ENCODE peak calls at places on chromosomes 1 and 21, in six cellular contexts. One of them, this sample, is unnamed.

GRCh38 chr1:116751149-116751548 is 3.1 kb upstream of the CD2 start:
- DNase-seq in GM12878: no peak
- DNase-seq in IMR-90: no peak
- DNase-seq in HepG2: no peak
- DNase-seq in A549: no peak
- DNase-seq in K562: no peak
- DNase-seq in this sample: no peak

GRCh38 chr1:170776777-170777176 is 112.8 kb downstream of the PRRX1 start:
- DNase-seq in HepG2: no peak
- DNase-seq in A549: no peak
- DNase-seq in K562: no peak
- DNase-seq in IMR-90: no peak
- DNase-seq in GM12878: no peak
- DNase-seq in this sample: no peak

GRCh38 chr21:32520885-32521735 is 64.2 kb downstream of the TCP10L start:
- DNase-seq in K562: no peak
- DNase-seq in IMR-90: peak; percentile 97
- DNase-seq in A549: peak; percentile 28
- DNase-seq in HepG2: no peak
- DNase-seq in GM12878: no peak
- DNase-seq in this sample: peak; percentile 62

GRCh38 chr1:44775078-44775929 is at the start of gene RPS8:
- DNase-seq in A549: peak; percentile 93
- DNase-seq in K562: peak; percentile 88
- DNase-seq in HepG2: peak; percentile 91
- DNase-seq in GM12878: peak; percentile 74
- DNase-seq in IMR-90: peak; percentile 93
- DNase-seq in this sample: peak; percentile 90

GRCh38 chr1:84370831-84371394 is 27.4 kb upstream of the DNASE2B start:
- DNase-seq in K562: no peak
- DNase-seq in A549: peak; percentile 4
- DNase-seq in IMR-90: peak; percentile 88
- DNase-seq in HepG2: no peak
- DNase-seq in GM12878: no peak
- DNase-seq in this sample: no peak

GRCh38 chr1:225664762-225665161 is 11.8 kb upstream of the ENAH start:
- DNase-seq in HepG2: no peak
- DNase-seq in IMR-90: no peak
- DNase-seq in A549: no peak
- DNase-seq in K562: no peak
- DNase-seq in GM12878: no peak
- DNase-seq in this sample: no peak

GRCh38 chr1:1976031-1976430 is 27.6 kb downstream of the CFAP74 start:
- DNase-seq in GM12878: no peak
- DNase-seq in IMR-90: no peak
- DNase-seq in K562: no peak
- DNase-seq in A549: no peak
- DNase-seq in HepG2: no peak
- DNase-seq in this sample: no peak

GRCh38 chr21:31255846-31256395 is 88.1 kb downstream of the TIAM1 start:
- DNase-seq in IMR-90: no peak
- DNase-seq in A549: no peak
- DNase-seq in GM12878: no peak
- DNase-seq in K562: no peak
- DNase-seq in HepG2: no peak
- DNase-seq in this sample: no peak

GRCh38 chr1:28197682-28198415 is 21.4 kb upstream of the PTAFR start:
- DNase-seq in HepG2: no peak
- DNase-seq in K562: no peak
- DNase-seq in GM12878: no peak
- DNase-seq in A549: no peak
- DNase-seq in IMR-90: no peak
- DNase-seq in this sample: no peak

GRCh38 chr21:42830456-42831455 is 48.6 kb downstream of the WDR4 start:
- DNase-seq in K562: peak; percentile 22
- DNase-seq in HepG2: no peak
- DNase-seq in IMR-90: no peak
- DNase-seq in A549: no peak
- DNase-seq in GM12878: no peak
- DNase-seq in this sample: no peak

GRCh38 chr21:42827588-42827987 is 51.8 kb downstream of the WDR4 start:
- DNase-seq in HepG2: no peak
- DNase-seq in IMR-90: no peak
- DNase-seq in GM12878: no peak
- DNase-seq in A549: no peak
- DNase-seq in K562: no peak
- DNase-seq in this sample: no peak

GRCh38 chr21:42829954-42830353 is 49.4 kb downstream of the WDR4 start:
- DNase-seq in A549: no peak
- DNase-seq in K562: no peak
- DNase-seq in IMR-90: no peak
- DNase-seq in HepG2: no peak
- DNase-seq in GM12878: no peak
- DNase-seq in this sample: no peak

GRCh38 chr21:42833439-42833815 is 45.9 kb downstream of the WDR4 start:
- DNase-seq in HepG2: peak; percentile 25
- DNase-seq in A549: peak; percentile 61
- DNase-seq in GM12878: peak; percentile 20
- DNase-seq in IMR-90: peak; percentile 5
- DNase-seq in K562: peak; percentile 51
- DNase-seq in this sample: peak; percentile 77

DNA sequence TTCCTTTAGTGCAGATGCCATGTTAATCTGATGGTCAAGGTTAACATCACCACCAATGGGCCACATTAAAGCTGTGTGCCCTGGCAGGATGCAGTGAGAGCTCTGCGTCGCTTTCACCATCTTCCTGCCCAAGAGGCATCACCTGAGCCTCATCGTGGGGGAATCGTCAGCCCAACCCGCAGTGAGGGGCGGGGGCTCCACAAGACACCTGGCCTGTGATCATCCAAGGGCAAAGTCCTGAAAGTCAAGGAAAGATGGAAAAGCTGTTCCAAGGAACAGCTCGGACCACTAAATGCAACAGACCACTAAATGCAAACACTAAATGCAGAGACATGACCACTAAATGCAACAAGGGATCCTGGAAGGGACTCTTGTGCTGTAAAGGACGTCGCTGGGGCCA is 49.9 kb downstream of the WDR4 start:
- DNase-seq in HepG2: no peak
- DNase-seq in K562: no peak
- DNase-seq in GM12878: no peak
- DNase-seq in IMR-90: no peak
- DNase-seq in A549: no peak
- DNase-seq in this sample: no peak
- TF ChIP-seq SMC3 in HepG2: no peak
- TF ChIP-seq SMC3 in K562: no peak
- TF ChIP-seq SMC3 in GM12878: no peak
- TF ChIP-seq SMC3 in IMR-90: no peak
- TF ChIP-seq SMC3 in A549: no peak
- TF ChIP-seq SMC3 in this sample: no peak

GRCh38 chr1:58465825-58466617 is 80.5 kb downstream of the OMA1 start:
- DNase-seq in IMR-90: no peak
- DNase-seq in A549: no peak
- DNase-seq in GM12878: no peak
- DNase-seq in K562: no peak
- DNase-seq in HepG2: no peak
- DNase-seq in this sample: no peak
- TF ChIP-seq SMC3 in IMR-90: no peak
- TF ChIP-seq SMC3 in A549: no peak
- TF ChIP-seq SMC3 in GM12878: no peak
- TF ChIP-seq SMC3 in K562: no peak
- TF ChIP-seq SMC3 in HepG2: no peak
- TF ChIP-seq SMC3 in this sample: no peak

GRCh38 chr1:23037081-23037740 is 17.9 kb downstream of the KDM1A start:
- DNase-seq in HepG2: no peak
- DNase-seq in A549: no peak
- DNase-seq in GM12878: no peak
- DNase-seq in IMR-90: no peak
- DNase-seq in K562: no peak
- DNase-seq in this sample: no peak

GRCh38 chr1:23040509-23040908 is 21.2 kb downstream of the KDM1A start:
- DNase-seq in K562: no peak
- DNase-seq in HepG2: no peak
- DNase-seq in GM12878: no peak
- DNase-seq in A549: no peak
- DNase-seq in IMR-90: no peak
- DNase-seq in this sample: no peak

GRCh38 chr1:23035823-23036452 is 16.7 kb downstream of the KDM1A start:
- DNase-seq in K562: no peak
- DNase-seq in IMR-90: no peak
- DNase-seq in A549: no peak
- DNase-seq in HepG2: no peak
- DNase-seq in GM12878: no peak
- DNase-seq in this sample: no peak

GRCh38 chr1:23044035-23044434 is 24.8 kb downstream of the KDM1A start:
- DNase-seq in HepG2: no peak
- DNase-seq in A549: no peak
- DNase-seq in IMR-90: no peak
- DNase-seq in K562: no peak
- DNase-seq in GM12878: no peak
- DNase-seq in this sample: no peak

GRCh38 chr1:23039308-23039826 is 20.1 kb downstream of the KDM1A start:
- DNase-seq in A549: no peak
- DNase-seq in IMR-90: no peak
- DNase-seq in GM12878: no peak
- DNase-seq in K562: no peak
- DNase-seq in HepG2: no peak
- DNase-seq in this sample: no peak
- TF ChIP-seq SMC3 in A549: no peak
- TF ChIP-seq SMC3 in IMR-90: no peak
- TF ChIP-seq SMC3 in GM12878: no peak
- TF ChIP-seq SMC3 in K562: no peak
- TF ChIP-seq SMC3 in HepG2: no peak
- TF ChIP-seq SMC3 in this sample: no peak

DNA sequence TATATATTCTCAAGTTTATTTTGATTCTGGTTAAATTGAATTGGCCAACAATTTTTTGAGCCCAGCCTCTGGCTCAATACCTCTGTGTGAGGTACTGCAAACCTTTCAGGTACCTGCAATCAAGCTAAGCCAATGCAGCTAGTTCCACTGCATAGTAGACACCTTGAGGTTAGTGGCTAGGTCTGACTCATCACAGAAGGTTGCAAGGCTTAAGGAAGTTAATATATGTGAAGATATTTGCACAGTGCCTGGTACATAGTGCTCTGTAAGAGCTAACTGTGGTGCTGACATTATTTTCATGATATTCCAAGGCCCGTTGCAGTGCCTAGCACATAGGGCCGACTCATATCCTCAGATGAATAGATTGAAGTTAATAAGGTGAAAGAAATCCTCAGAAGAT is 330.5 kb upstream of the KAZN start:
- DNase-seq in K562: no peak
- DNase-seq in IMR-90: no peak
- DNase-seq in GM12878: no peak
- DNase-seq in HepG2: no peak
- DNase-seq in A549: no peak
- DNase-seq in this sample: no peak
- TF ChIP-seq SMC3 in K562: no peak
- TF ChIP-seq SMC3 in IMR-90: no peak
- TF ChIP-seq SMC3 in GM12878: no peak
- TF ChIP-seq SMC3 in HepG2: no peak
- TF ChIP-seq SMC3 in A549: no peak
- TF ChIP-seq SMC3 in this sample: no peak

This sample was measured in SK-N-SH.